ENCODE peak calls at places on chromosomes 6 and 20, in nine cellular contexts. M is A172; Y is fibroblast of pulmonary artery; T is ascending aorta; E is stimulated activated CD8-positive, alpha-beta memory T cell treated with anti-CD3 and anti-CD28 coated beads, Interleukin-15, amount 100 ng/mL, for 24 hours; X is H54; A is left lung; P is activated CD8-positive, alpha-beta memory T cell treated with anti-CD3 and anti-CD28 coated beads, Interleukin-2, amount 50 U/mL, for 48 hours; N is NCI-H146. D is an unnamed sample.

GRCh38 chr6:35742842-35743241 is 6.0 kb downstream of the ARMC12 start:
- DNase-seq in M (no peak), Y (no peak), T (no peak), E (no peak), X (no peak), A (no peak), P (no peak), N (no peak), D (no peak)

GRCh38 chr6:13026557-13026956 is 301.8 kb downstream of the TBC1D7 start:
- DNase-seq in M (no peak), Y (no peak), T (no peak), E (no peak), X (no peak), A (no peak), P (no peak), N (no peak), D (no peak)

GRCh38 chr20:44861547-44862006 is 23.9 kb upstream of the YWHAB start:
- DNase-seq in M (peak; percentile 69), Y (peak; percentile 62), T (peak; percentile 96), E (no peak), X (peak; percentile 81), A (no peak), P (no peak), N (no peak), D (no peak)

GRCh38 chr6:33854572-33855030 is 50.8 kb upstream of the MLN start:
- DNase-seq in M (peak; percentile 25), Y (no peak), T (no peak), E (no peak), X (no peak), A (no peak), P (no peak), N (no peak), D (no peak)

GRCh38 chr6:24935323-24935722 is 437 bp downstream of the RIPOR2 start:
- DNase-seq in M (no peak), Y (no peak), T (no peak), E (no peak), X (no peak), A (no peak), P (no peak), N (no peak), D (no peak)

GRCh38 chr6:23003671-23004598 is 434.6 kb downstream of the HDGFL1 start:
- DNase-seq in M (no peak), Y (peak; percentile 70), T (no peak), E (no peak), X (no peak), A (no peak), P (no peak), N (no peak), D (no peak)

GRCh38 chr6:144741659-144742058 is 456.5 kb downstream of the UTRN start:
- DNase-seq in M (no peak), Y (no peak), T (no peak), E (no peak), X (no peak), A (no peak), P (no peak), N (no peak), D (no peak)

GRCh38 chr6:111589366-111589765 is 16.3 kb downstream of the TRAF3IP2 start:
- DNase-seq in M (peak; percentile 90), Y (peak; percentile 91), T (peak; percentile 91), E (no peak), X (peak; percentile 33), A (no peak), P (no peak), N (no peak), D (no peak)

GRCh38 chr6:159890201-159890600 is 587 bp upstream of the MAS1 start:
- DNase-seq in M (no peak), Y (no peak), T (no peak), E (no peak), X (no peak), A (no peak), P (no peak), N (no peak), D (no peak)

GRCh38 chr6:105485456-105485855 is 82.6 kb upstream of the PREP start:
- DNase-seq in M (peak; percentile 15), Y (no peak), T (no peak), E (no peak), X (no peak), A (no peak), P (no peak), N (peak; percentile 58), D (no peak)

GRCh38 chr20:43840382-43841070 is 74.1 kb upstream of the TOX2 start:
- DNase-seq in M (peak; percentile 44), Y (peak; percentile 27), T (no peak), E (no peak), X (no peak), A (no peak), P (peak; percentile 59), N (no peak), D (no peak)

GRCh38 chr20:32930181-32930580 is 71.5 kb downstream of the EFCAB8 start:
- DNase-seq in M (no peak), Y (no peak), T (no peak), E (no peak), X (no peak), A (no peak), P (no peak), N (no peak), D (no peak)

GRCh38 chr20:6855806-6856205 is 88.3 kb downstream of the BMP2 start:
- DNase-seq in M (no peak), Y (no peak), T (no peak), E (no peak), X (no peak), A (no peak), P (no peak), N (no peak), D (no peak)

GRCh38 chr6:143596857-143597256 is 80.9 kb upstream of the PHACTR2 start:
- DNase-seq in M (no peak), Y (peak; percentile 99), T (peak; percentile 74), E (no peak), X (no peak), A (no peak), P (no peak), N (no peak), D (no peak)

GRCh38 chr6:14786455-14786854 is 459.4 kb upstream of the JARID2 start:
- DNase-seq in M (no peak), Y (no peak), T (no peak), E (no peak), X (no peak), A (no peak), P (no peak), N (no peak), D (no peak)

GRCh38 chr6:18920701-18921100 is 533.6 kb downstream of the RNF144B start:
- DNase-seq in M (no peak), Y (no peak), T (no peak), E (no peak), X (no peak), A (no peak), P (no peak), N (peak; percentile 62), D (no peak)